ENCODE peak calls at places on chromosomes 7 and 10, in four cellular contexts. One of them, this sample, is unnamed.

GRCh38 chr10:59361659-59362183 is 628 bp downstream of the FAM13C start:
- DNase-seq in DMS153: no peak
- DNase-seq in B cell: no peak
- DNase-seq in NB4: no peak
- DNase-seq in this sample: peak

GRCh38 chr10:112721080-112721698 is 228.9 kb upstream of the TCF7L2 start:
- DNase-seq in DMS153: no peak
- DNase-seq in B cell: no peak
- DNase-seq in NB4: peak
- DNase-seq in this sample: no peak

GRCh38 chr10:74365109-74365508 is 214.1 kb downstream of the ADK start:
- DNase-seq in DMS153: no peak
- DNase-seq in B cell: no peak
- DNase-seq in NB4: no peak
- DNase-seq in this sample: no peak

GRCh38 chr10:6218692-6219493 is 16.2 kb downstream of the PFKFB3 start:
- DNase-seq in DMS153: no peak
- DNase-seq in B cell: no peak
- DNase-seq in NB4: peak
- DNase-seq in this sample: no peak

GRCh38 chr7:64558323-64558705 is 4.6 kb downstream of the ZNF680 start:
- DNase-seq in DMS153: no peak
- DNase-seq in B cell: no peak
- DNase-seq in NB4: no peak
- DNase-seq in this sample: no peak

GRCh38 chr10:91088300-91089140 is 131.9 kb upstream of the PCGF5 start:
- DNase-seq in DMS153: peak
- DNase-seq in B cell: no peak
- DNase-seq in NB4: peak
- DNase-seq in this sample: no peak

GRCh38 chr7:122803323-122803722 is 82.9 kb downstream of the CADPS2 start:
- DNase-seq in DMS153: no peak
- DNase-seq in B cell: no peak
- DNase-seq in NB4: peak
- DNase-seq in this sample: peak

GRCh38 chr7:92973293-92973731 is 136.9 kb upstream of the CDK6 start:
- DNase-seq in DMS153: no peak
- DNase-seq in B cell: no peak
- DNase-seq in NB4: no peak
- DNase-seq in this sample: no peak

GRCh38 chr10:7649673-7650330 is 17.0 kb downstream of the ITIH5 start:
- DNase-seq in DMS153: no peak
- DNase-seq in B cell: no peak
- DNase-seq in NB4: peak
- DNase-seq in this sample: no peak

GRCh38 chr10:24762966-24763623 is 39.4 kb upstream of the ARHGAP21 start:
- DNase-seq in DMS153: no peak
- DNase-seq in B cell: no peak
- DNase-seq in NB4: no peak
- DNase-seq in this sample: no peak

This sample was measured in NCI-H1417.